ENCODE peak calls at places on chromosomes 5 and 9, in ten cellular contexts. C is H54, X is NCI-H2081, I is astrocyte of the spinal cord, H is esophagus squamous epithelium, T is stromal cell of bone marrow, J is T-helper 17 cell, R is aorta, E is heart left ventricle, A is neural progenitor cell. W is an unnamed sample.

GRCh38 chr9:69176446-69177135 is 2.5 kb downstream of the TJP2 start:
- DNase-seq in E (no peak), I (no peak), R (no peak), C (no peak), J (no peak), H (no peak), X (no peak), A (no peak), T (no peak), W (no peak)

GRCh38 chr9:34575775-34576592 is 13.5 kb downstream of the CNTFR start:
- DNase-seq in J (no peak), R (no peak), X (no peak), T (no peak), C (no peak), H (no peak), E (no peak), I (no peak), A (no peak), W (no peak)

GRCh38 chr9:78972303-78973002 is 599.3 kb upstream of the TLE4 start:
- DNase-seq in T (no peak), J (no peak), H (no peak), E (no peak), A (no peak), X (peak), C (no peak), R (no peak), I (no peak), W (no peak)

GRCh38 chr9:6907772-6908381 is 150.1 kb downstream of the KDM4C start:
- DNase-seq in C (no peak), H (no peak), R (no peak), I (peak), T (peak), A (no peak), X (peak), E (no peak), J (no peak), W (no peak)

GRCh38 chr5:81513982-81514381 is 120.0 kb upstream of the ACOT12 start:
- DNase-seq in H (no peak), T (no peak), A (no peak), R (no peak), I (peak), J (no peak), C (no peak), X (no peak), E (no peak), W (no peak)

GRCh38 chr9:109289931-109290330 is 30.9 kb downstream of the EPB41L4B start:
- DNase-seq in R (no peak), E (no peak), J (no peak), I (no peak), T (no peak), C (no peak), A (no peak), H (no peak), X (no peak), W (no peak)

GRCh38 chr9:127828262-127829031 is 25.8 kb downstream of the FPGS start:
- DNase-seq in H (no peak), X (no peak), E (peak), T (peak), A (peak), C (no peak), J (no peak), I (peak), R (peak), W (peak)

GRCh38 chr9:110994771-110995241 is 43.5 kb downstream of the LPAR1 start:
- DNase-seq in X (no peak), A (no peak), C (no peak), J (no peak), H (no peak), R (no peak), I (peak), T (no peak), E (no peak), W (no peak)

GRCh38 chr5:926416-927171 is 33.9 kb downstream of the TRIP13 start:
- DNase-seq in T (no peak), E (no peak), A (peak), I (peak), C (no peak), J (no peak), H (no peak), X (no peak), R (no peak), W (no peak)

GRCh38 chr5:80711938-80712337 is 57.2 kb upstream of the DHFR start:
- DNase-seq in X (peak), C (peak), J (no peak), A (peak), I (peak), E (no peak), T (no peak), R (no peak), H (no peak), W (no peak)

GRCh38 chr5:109411627-109412026 is 1.9 kb upstream of the PJA2 start:
- DNase-seq in I (peak), E (no peak), J (no peak), C (peak), R (no peak), X (no peak), A (no peak), T (peak), H (no peak), W (no peak)

GRCh38 chr5:14450055-14450524 is 131.5 kb upstream of the OTULINL start:
- DNase-seq in H (no peak), T (peak), X (no peak), I (peak), R (peak), C (no peak), J (no peak), A (no peak), E (peak), W (peak)

GRCh38 chr5:122849746-122850145 is 4.3 kb downstream of the SNX24 start:
- DNase-seq in C (no peak), I (no peak), J (no peak), E (no peak), R (no peak), X (no peak), T (no peak), H (no peak), A (no peak), W (no peak)

GRCh38 chr5:149172709-149173505 is 31.6 kb downstream of the ABLIM3 start:
- DNase-seq in H (no peak), T (no peak), C (no peak), X (no peak), E (no peak), I (no peak), R (no peak), J (no peak), A (no peak), W (no peak)

GRCh38 chr5:82798676-82799075 is 278.5 kb downstream of the TMEM167A start:
- DNase-seq in T (no peak), J (no peak), R (no peak), H (no peak), X (no peak), A (no peak), C (no peak), E (no peak), I (no peak), W (no peak)

GRCh38 chr9:84339951-84340350 is 607 bp downstream of the SLC28A3 start:
- DNase-seq in I (peak), T (no peak), X (no peak), J (no peak), C (no peak), A (peak), H (no peak), E (peak), R (no peak), W (peak)

GRCh38 chr9:15135167-15135792 is 171.7 kb downstream of the TTC39B start:
- DNase-seq in E (peak), T (peak), C (peak), H (no peak), J (peak), A (peak), I (peak), R (no peak), X (peak), W (no peak)

GRCh38 chr5:73796164-73797141 is 170.5 kb downstream of the ARHGEF28 start:
- DNase-seq in R (peak), X (peak), J (no peak), H (no peak), I (peak), A (no peak), E (peak), T (peak), C (peak), W (peak)

GRCh38 chr5:36402512-36402906 is 100.8 kb upstream of the RANBP3L start:
- DNase-seq in T (no peak), X (no peak), I (no peak), J (no peak), H (no peak), E (no peak), C (no peak), R (no peak), A (no peak), W (no peak)

GRCh38 chr9:121285835-121286687 is 18.1 kb downstream of the GSN start:
- DNase-seq in R (peak), E (peak), A (peak), C (peak), H (no peak), I (peak), J (no peak), T (peak), X (peak), W (peak)

W was measured in heart right ventricle.